ENCODE peak calls at places on chromosomes 7 and 10, in seven cellular contexts. B is MM.1S; H is activated CD4-positive, alpha-beta T cell treated with anti-CD3 and anti-CD28 coated beads, Interleukin-2, amount 10 ng/mL, durations not matched to agents 7 days and 5 days; U is A549; E is activated naive CD4-positive, alpha-beta T cell treated with anti-CD3 and anti-CD28 coated beads for 36 hours; L is lower lobe of right lung; T is iris pigment epithelial cell. O is an unnamed sample.

GRCh38 chr10:86957471-86958108 is at the start of gene MMRN2:
- DNase-seq in B (no peak), H (no peak), U (no peak), E (no peak), L (no peak), T (no peak), O (no peak)

GRCh38 chr7:69738396-69738889 is 140.2 kb downstream of the AUTS2 start:
- DNase-seq in B (peak), H (no peak), U (peak), E (no peak), L (no peak), T (no peak), O (no peak)

GRCh38 chr10:89845541-89846275 is 144.3 kb downstream of the KIF20B start:
- DNase-seq in B (no peak), H (no peak), U (no peak), E (no peak), L (no peak), T (peak), O (peak)

GRCh38 chr10:52883996-52884871 is 111.7 kb upstream of the MBL2 start:
- DNase-seq in B (peak), H (peak), U (peak), E (peak), L (no peak), T (peak), O (peak)

GRCh38 chr10:93874309-93875031 is 19.3 kb upstream of the SLC35G1 start:
- DNase-seq in B (no peak), H (no peak), U (no peak), E (no peak), L (no peak), T (no peak), O (no peak)

GRCh38 chr10:97888641-97889262 is 39.1 kb downstream of the GOLGA7B start:
- DNase-seq in B (no peak), H (no peak), U (peak), E (peak), L (peak), T (peak), O (peak)

GRCh38 chr10:33441561-33441960 is 107.1 kb upstream of the NRP1 start:
- DNase-seq in B (no peak), H (no peak), U (peak), E (no peak), L (no peak), T (peak), O (no peak)

GRCh38 chr7:27314111-27314510 is 71.5 kb downstream of the EVX1 start:
- DNase-seq in B (no peak), H (no peak), U (no peak), E (no peak), L (no peak), T (no peak), O (no peak)